ENCODE peak calls at places on chromosomes 13 and 19, in four cellular contexts. J, Y, L and V are unnamed samples. For H3K4me1, H3K36me3 and H3K9me3, the result is how much of the 10 kb centered on the place peaks cover.

GRCh38 chr13:59367467-59367866 is 796.3 kb downstream of the DIAPH3 start:
- DNase-seq in L (no peak), Y (no peak), J (no peak), V (no peak)

GRCh38 chr13:49997935-49998334 is 1.1 kb downstream of the TRIM13 start:
- DNase-seq in L (no peak), Y (peak), J (no peak), V (peak)

GRCh38 chr19:17952041-17952976 is 14.6 kb upstream of the KCNN1 start:
- DNase-seq in L (no peak), J (peak), Y (peak), V (no peak)

GRCh38 chr19:45474191-45474940 is 6.6 kb downstream of the FOSB start:
- DNase-seq in L (no peak), J (no peak), Y (peak), V (no peak)

GRCh38 chr13:99993660-99994455 is 12.3 kb downstream of the ZIC2 start:
- DNase-seq in L (no peak), J (no peak), Y (no peak), V (no peak)

GRCh38 chr19:51282335-51282734 is 29.1 kb upstream of the IGLON5 start:
- DNase-seq in J (no peak), L (no peak), Y (no peak), V (no peak)

GRCh38 chr13:105334211-105334610 is 1201.3 kb downstream of the EFNB2 start:
- DNase-seq in Y (peak), L (no peak), J (no peak), V (no peak)

GRCh38 chr19:33815410-33816340 is 19.0 kb downstream of the KCTD15 start:
- DNase-seq in Y (peak), J (no peak), L (no peak), V (no peak)

GRCh38 chr19:45150731-45151725 is 9.8 kb downstream of the NKPD1 start:
- DNase-seq in J (no peak), Y (no peak), L (no peak), V (no peak)

GRCh38 chr19:14072535-14073231 is at the start of gene MISP3:
- DNase-seq in L (no peak), Y (peak), J (peak), V (no peak)

DNA sequence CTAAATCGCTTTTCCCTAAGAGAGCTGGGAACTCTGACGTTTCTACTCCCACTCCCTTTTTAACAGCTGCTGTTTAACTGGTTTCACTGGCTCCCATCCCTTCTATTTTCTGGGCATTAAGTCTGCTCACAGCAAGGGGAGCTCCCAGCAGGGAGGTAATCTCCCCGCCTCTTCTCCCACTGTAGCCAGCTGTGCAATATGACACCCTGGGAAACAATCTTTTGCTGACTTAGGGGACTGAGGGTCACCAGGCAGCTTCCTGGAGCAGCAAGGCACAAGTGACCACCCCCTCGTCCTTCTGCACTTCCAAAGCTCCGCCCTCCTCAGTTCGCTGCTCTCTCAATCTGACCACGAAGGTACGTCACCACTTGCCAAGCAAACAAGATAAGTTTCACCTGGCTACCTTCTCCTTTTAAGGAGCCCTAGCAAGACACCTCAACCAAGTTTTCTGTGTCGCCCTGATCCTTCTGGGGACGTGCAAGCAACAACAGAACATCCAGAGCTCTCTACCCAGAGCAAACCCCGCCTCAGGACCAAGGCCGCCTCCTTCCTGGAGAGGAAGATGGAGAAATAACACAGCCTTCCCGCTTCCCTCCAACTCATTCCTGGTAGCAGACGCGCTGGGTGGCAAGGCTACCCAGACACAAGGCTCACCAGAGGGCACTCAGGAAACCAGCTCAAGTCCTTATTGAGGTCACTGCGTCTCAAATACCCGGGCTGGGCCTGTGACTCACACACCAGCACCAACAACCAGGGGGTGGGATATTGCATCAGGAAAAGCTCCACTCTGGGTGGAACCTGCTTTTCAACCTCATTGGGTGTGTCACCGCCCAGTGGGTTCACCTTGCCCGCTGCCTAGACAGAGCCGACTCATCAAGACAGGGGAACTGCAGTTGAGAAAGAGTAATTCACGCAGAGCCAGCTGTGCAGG is 92.4 kb downstream of the STK24 start:
- DNase-seq in J (peak), Y (peak), L (peak), V (peak)
- H3K4me1 ChIP-seq in J (half or more), Y (under half), L (half or more), V (under half)

GRCh38 chr19:47380559-47380958 is 31.4 kb downstream of the DHX34 start:
- DNase-seq in L (no peak), J (no peak), Y (no peak), V (no peak)

GRCh38 chr19:47381121-47381520 is 32.0 kb downstream of the DHX34 start:
- DNase-seq in Y (no peak), J (no peak), L (no peak), V (no peak)

GRCh38 chr19:47378246-47378645 is 29.1 kb downstream of the DHX34 start:
- DNase-seq in L (no peak), J (no peak), Y (no peak), V (no peak)

GRCh38 chr19:47377801-47378200 is 28.7 kb downstream of the DHX34 start:
- DNase-seq in J (no peak), Y (no peak), L (no peak), V (no peak)

GRCh38 chr19:47379398-47379938 is 30.4 kb downstream of the DHX34 start:
- DNase-seq in Y (no peak), L (no peak), J (no peak), V (no peak)
- H3K36me3 ChIP-seq in Y (half or more), L (half or more), J (under half), V (half or more)

GRCh38 chr19:5285955-5286354 is 54.7 kb downstream of the PTPRS start:
- DNase-seq in J (no peak), Y (no peak), L (no peak), V (no peak)
- H3K9me3 ChIP-seq in J (under half), Y (under half), L (under half), V (under half)

DNA sequence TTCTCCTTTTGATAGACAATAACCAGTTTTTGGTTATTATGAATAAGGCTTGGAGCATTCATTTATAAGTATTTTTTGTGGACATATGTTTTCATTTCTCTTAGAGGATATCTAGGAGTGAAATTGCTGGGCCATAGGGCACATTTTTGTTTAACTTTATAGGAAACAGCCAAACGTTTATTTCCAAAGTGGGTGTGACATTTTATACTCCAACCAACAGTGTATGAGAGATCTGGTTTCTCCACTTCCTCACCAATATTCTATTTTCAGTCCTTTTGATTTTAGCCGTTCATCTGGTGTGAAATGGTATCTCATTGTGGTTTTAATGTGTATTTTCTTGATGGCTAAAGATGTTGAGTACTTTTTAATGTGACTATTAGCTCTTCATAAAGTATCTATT is 21.9 kb downstream of the TDRD3 start:
- DNase-seq in L (no peak), Y (no peak), J (no peak), V (no peak)
- H3K4me1 ChIP-seq in L (under half), Y (under half), J (under half), V (under half)

GRCh38 chr19:41241859-41242258 is 22.3 kb upstream of the HNRNPUL1 start:
- DNase-seq in L (no peak), Y (no peak), J (no peak), V (no peak)
- H3K36me3 ChIP-seq in L (under half), Y (half or more), J (under half), V (under half)

GRCh38 chr19:35641515-35642151 is at the start of gene ETV2:
- DNase-seq in J (peak), Y (peak), L (peak), V (no peak)
- H3K9me3 ChIP-seq in J (under half), Y (under half), L (under half), V (under half)

GRCh38 chr19:48852292-48852691 is 16.0 kb upstream of the HSD17B14 start:
- DNase-seq in Y (no peak), J (no peak), L (no peak), V (no peak)
- H3K4me1 ChIP-seq in Y (under half), J (under half), L (under half), V (under half)

GRCh38 chr13:80585531-80585930 is 244.6 kb upstream of the SPRY2 start:
- DNase-seq in L (no peak), Y (no peak), J (no peak), V (no peak)

GRCh38 chr13:80584306-80584705 is 243.4 kb upstream of the SPRY2 start:
- DNase-seq in L (no peak), J (no peak), Y (no peak), V (no peak)

GRCh38 chr13:80584785-80585184 is 243.9 kb upstream of the SPRY2 start:
- DNase-seq in J (no peak), Y (no peak), L (no peak), V (peak)

GRCh38 chr13:80590551-80590950 is 249.6 kb upstream of the SPRY2 start:
- DNase-seq in L (no peak), J (no peak), Y (no peak), V (no peak)

GRCh38 chr13:80586356-80586755 is 245.4 kb upstream of the SPRY2 start:
- DNase-seq in J (no peak), L (no peak), Y (peak), V (no peak)
- H3K36me3 ChIP-seq in J (under half), L (under half), Y (under half), V (under half)

DNA sequence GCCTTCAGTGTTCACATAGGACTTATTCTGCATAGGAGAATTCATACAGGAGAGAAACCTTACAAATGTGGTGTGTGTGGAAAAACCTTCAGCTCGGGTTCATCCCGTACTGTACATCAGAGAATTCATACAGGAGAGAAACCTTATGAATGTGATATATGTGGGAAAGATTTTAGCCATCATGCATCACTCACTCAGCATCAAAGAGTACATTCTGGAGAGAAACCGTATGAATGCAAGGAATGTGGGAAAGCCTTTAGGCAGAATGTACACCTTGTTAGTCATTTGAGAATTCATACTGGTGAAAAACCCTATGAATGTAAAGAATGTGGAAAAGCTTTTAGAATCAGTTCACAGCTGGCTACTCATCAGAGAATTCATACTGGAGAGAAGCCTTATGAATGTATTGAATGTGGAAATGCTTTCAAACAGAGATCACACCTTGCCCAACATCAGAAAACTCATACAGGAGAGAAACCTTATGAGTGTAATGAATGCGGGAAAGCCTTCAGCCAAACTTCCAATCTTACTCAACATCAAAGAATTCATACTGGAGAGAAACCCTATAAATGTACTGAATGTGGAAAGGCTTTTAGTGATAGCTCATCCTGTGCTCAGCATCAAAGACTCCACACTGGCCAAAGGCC is 13.4 kb upstream of the ZFP28 start:
- DNase-seq in Y (no peak), J (no peak), L (no peak), V (no peak)
- H3K9me3 ChIP-seq in Y (half or more), J (under half), L (half or more), V (under half)

GRCh38 chr13:109158383-109158782 is 529.0 kb downstream of the MYO16 start:
- DNase-seq in J (no peak), L (no peak), Y (no peak), V (no peak)
- H3K4me1 ChIP-seq in J (under half), L (under half), Y (under half), V (under half)